ENCODE peak calls at places on chromosomes 16 and 17, in four cellular contexts. X, C, H and T are unnamed samples.
A peak's percentile ranks its signal among the peaks of the same experiment; 100 is the strongest.

GRCh38 chr17:50088952-50089825 is 6.0 kb upstream of the PDK2 start:
- DNase-seq in X (no peak), C (no peak), H (no peak), T (no peak)

GRCh38 chr16:296806-297510 is 14.0 kb downstream of the PDIA2 start:
- DNase-seq in X (no peak), C (no peak), H (no peak), T (no peak)

GRCh38 chr17:65017375-65017774 is 39.2 kb downstream of the GNA13 start:
- DNase-seq in X (peak; percentile 80), C (no peak), H (no peak), T (no peak)

GRCh38 chr17:49997256-49997735 is 2.3 kb upstream of the DLX3 start:
- DNase-seq in X (no peak), C (no peak), H (no peak), T (no peak)

GRCh38 chr17:34797724-34798123 is 163.5 kb downstream of the CCT6B start:
- DNase-seq in X (peak; percentile 14), C (no peak), H (no peak), T (peak; percentile 40)

GRCh38 chr16:30767767-30768465 is 5.8 kb downstream of the RNF40 start:
- DNase-seq in X (no peak), C (no peak), H (no peak), T (no peak)

GRCh38 chr17:76560036-76560876 is 20.4 kb downstream of the PRCD start:
- DNase-seq in X (no peak), C (no peak), H (no peak), T (no peak)

GRCh38 chr17:3019761-3020160 is 43.6 kb downstream of the OR1D5 start:
- DNase-seq in X (no peak), C (no peak), H (no peak), T (no peak)

GRCh38 chr17:5500247-5500803 is 14.0 kb downstream of the MIS12 start:
- DNase-seq in X (peak; percentile 13), C (no peak), H (no peak), T (peak; percentile 17)

GRCh38 chr16:24890746-24891145 is 45.0 kb downstream of the SLC5A11 start:
- DNase-seq in X (no peak), C (no peak), H (no peak), T (no peak)

GRCh38 chr17:1872976-1873375 is 43.2 kb downstream of the RPA1 start:
- DNase-seq in X (no peak), C (no peak), H (no peak), T (peak; percentile 36)